ENCODE peak calls at places on chromosomes 3 and 15, in seven cellular contexts. One of them, this sample, is unnamed.
A peak's percentile ranks its signal among the peaks of the same experiment; 100 is the strongest.

GRCh38 chr3:197508924-197509775 is 46.6 kb downstream of the BDH1 start:
- DNase-seq in SW480: no peak
- DNase-seq in anterior cingulate cortex: peak; percentile 74
- DNase-seq in right cardiac atrium: no peak
- DNase-seq in colonic mucosa: no peak
- DNase-seq in stimulated activated CD4-positive, alpha-beta T cell treated with anti-CD3 and anti-CD28 coated beads, Interleukin-4, amount 100 ng/mL, for 1 hour: no peak
- DNase-seq in GM23338: no peak
- DNase-seq in this sample: no peak

GRCh38 chr15:25245801-25246622 is 192.8 kb downstream of the UBE3A start:
- DNase-seq in right cardiac atrium: peak; percentile 11
- DNase-seq in SW480: no peak
- DNase-seq in stimulated activated CD4-positive, alpha-beta T cell treated with anti-CD3 and anti-CD28 coated beads, Interleukin-4, amount 100 ng/mL, for 1 hour: no peak
- DNase-seq in colonic mucosa: peak; percentile 12
- DNase-seq in anterior cingulate cortex: no peak
- DNase-seq in GM23338: no peak
- DNase-seq in this sample: peak; percentile 3

GRCh38 chr3:122519693-122520092 is 5.0 kb upstream of the KPNA1 start:
- DNase-seq in stimulated activated CD4-positive, alpha-beta T cell treated with anti-CD3 and anti-CD28 coated beads, Interleukin-4, amount 100 ng/mL, for 1 hour: no peak
- DNase-seq in right cardiac atrium: no peak
- DNase-seq in SW480: no peak
- DNase-seq in GM23338: no peak
- DNase-seq in colonic mucosa: no peak
- DNase-seq in anterior cingulate cortex: no peak
- DNase-seq in this sample: no peak

GRCh38 chr3:88142094-88142624 is 7.6 kb upstream of the C3orf38 start:
- DNase-seq in right cardiac atrium: no peak
- DNase-seq in anterior cingulate cortex: no peak
- DNase-seq in colonic mucosa: no peak
- DNase-seq in GM23338: no peak
- DNase-seq in SW480: no peak
- DNase-seq in stimulated activated CD4-positive, alpha-beta T cell treated with anti-CD3 and anti-CD28 coated beads, Interleukin-4, amount 100 ng/mL, for 1 hour: no peak
- DNase-seq in this sample: no peak

GRCh38 chr15:75723847-75724660 is 11.4 kb upstream of the CSPG4 start:
- DNase-seq in GM23338: peak; percentile 45
- DNase-seq in colonic mucosa: peak; percentile 88
- DNase-seq in stimulated activated CD4-positive, alpha-beta T cell treated with anti-CD3 and anti-CD28 coated beads, Interleukin-4, amount 100 ng/mL, for 1 hour: peak; percentile 13
- DNase-seq in SW480: peak; percentile 43
- DNase-seq in anterior cingulate cortex: peak; percentile 68
- DNase-seq in right cardiac atrium: peak; percentile 97
- DNase-seq in this sample: peak; percentile 80

GRCh38 chr3:125115640-125116039 is 59.8 kb upstream of the HEG1 start:
- DNase-seq in GM23338: no peak
- DNase-seq in anterior cingulate cortex: no peak
- DNase-seq in right cardiac atrium: peak; percentile 70
- DNase-seq in SW480: no peak
- DNase-seq in stimulated activated CD4-positive, alpha-beta T cell treated with anti-CD3 and anti-CD28 coated beads, Interleukin-4, amount 100 ng/mL, for 1 hour: no peak
- DNase-seq in colonic mucosa: no peak
- DNase-seq in this sample: no peak

GRCh38 chr15:30036304-30036703 is 46.5 kb upstream of the GOLGA8J start:
- DNase-seq in SW480: no peak
- DNase-seq in anterior cingulate cortex: peak; percentile 20
- DNase-seq in GM23338: peak; percentile 11
- DNase-seq in right cardiac atrium: no peak
- DNase-seq in colonic mucosa: no peak
- DNase-seq in stimulated activated CD4-positive, alpha-beta T cell treated with anti-CD3 and anti-CD28 coated beads, Interleukin-4, amount 100 ng/mL, for 1 hour: no peak
- DNase-seq in this sample: no peak

GRCh38 chr3:40116478-40117162 is 192.9 kb upstream of the EIF1B start:
- DNase-seq in anterior cingulate cortex: no peak
- DNase-seq in SW480: no peak
- DNase-seq in colonic mucosa: no peak
- DNase-seq in stimulated activated CD4-positive, alpha-beta T cell treated with anti-CD3 and anti-CD28 coated beads, Interleukin-4, amount 100 ng/mL, for 1 hour: no peak
- DNase-seq in GM23338: no peak
- DNase-seq in right cardiac atrium: no peak
- DNase-seq in this sample: no peak

GRCh38 chr15:48842501-48842900 is 31.6 kb upstream of the CEP152 start:
- DNase-seq in stimulated activated CD4-positive, alpha-beta T cell treated with anti-CD3 and anti-CD28 coated beads, Interleukin-4, amount 100 ng/mL, for 1 hour: no peak
- DNase-seq in GM23338: no peak
- DNase-seq in anterior cingulate cortex: no peak
- DNase-seq in right cardiac atrium: no peak
- DNase-seq in colonic mucosa: no peak
- DNase-seq in SW480: no peak
- DNase-seq in this sample: no peak

GRCh38 chr3:173411288-173412064 is 13.9 kb downstream of the NLGN1 start:
- DNase-seq in GM23338: peak; percentile 37
- DNase-seq in right cardiac atrium: no peak
- DNase-seq in stimulated activated CD4-positive, alpha-beta T cell treated with anti-CD3 and anti-CD28 coated beads, Interleukin-4, amount 100 ng/mL, for 1 hour: no peak
- DNase-seq in anterior cingulate cortex: peak; percentile 44
- DNase-seq in colonic mucosa: peak; percentile 18
- DNase-seq in SW480: peak; percentile 27
- DNase-seq in this sample: no peak

GRCh38 chr3:78050276-78051080 is 1010.6 kb downstream of the ROBO2 start:
- DNase-seq in GM23338: no peak
- DNase-seq in right cardiac atrium: no peak
- DNase-seq in stimulated activated CD4-positive, alpha-beta T cell treated with anti-CD3 and anti-CD28 coated beads, Interleukin-4, amount 100 ng/mL, for 1 hour: no peak
- DNase-seq in colonic mucosa: no peak
- DNase-seq in SW480: no peak
- DNase-seq in anterior cingulate cortex: no peak
- DNase-seq in this sample: no peak

GRCh38 chr15:58558777-58559176 is 127.0 kb downstream of the LIPC start:
- DNase-seq in colonic mucosa: no peak
- DNase-seq in anterior cingulate cortex: no peak
- DNase-seq in stimulated activated CD4-positive, alpha-beta T cell treated with anti-CD3 and anti-CD28 coated beads, Interleukin-4, amount 100 ng/mL, for 1 hour: no peak
- DNase-seq in right cardiac atrium: no peak
- DNase-seq in SW480: no peak
- DNase-seq in GM23338: no peak
- DNase-seq in this sample: no peak

GRCh38 chr3:111668912-111669488 is 73.9 kb upstream of the ZBED2 start:
- DNase-seq in SW480: peak; percentile 85
- DNase-seq in stimulated activated CD4-positive, alpha-beta T cell treated with anti-CD3 and anti-CD28 coated beads, Interleukin-4, amount 100 ng/mL, for 1 hour: no peak
- DNase-seq in right cardiac atrium: no peak
- DNase-seq in GM23338: peak; percentile 84
- DNase-seq in anterior cingulate cortex: peak; percentile 39
- DNase-seq in colonic mucosa: no peak
- DNase-seq in this sample: no peak

GRCh38 chr15:28885630-28886430 is at the start of gene APBA2:
- DNase-seq in SW480: no peak
- DNase-seq in GM23338: peak; percentile 77
- DNase-seq in colonic mucosa: no peak
- DNase-seq in stimulated activated CD4-positive, alpha-beta T cell treated with anti-CD3 and anti-CD28 coated beads, Interleukin-4, amount 100 ng/mL, for 1 hour: peak; percentile 57
- DNase-seq in anterior cingulate cortex: no peak
- DNase-seq in right cardiac atrium: peak; percentile 69
- DNase-seq in this sample: no peak

GRCh38 chr3:183253961-183254815 is 1.1 kb downstream of the B3GNT5 start:
- DNase-seq in stimulated activated CD4-positive, alpha-beta T cell treated with anti-CD3 and anti-CD28 coated beads, Interleukin-4, amount 100 ng/mL, for 1 hour: peak; percentile 35
- DNase-seq in colonic mucosa: peak; percentile 40
- DNase-seq in anterior cingulate cortex: no peak
- DNase-seq in GM23338: peak; percentile 74
- DNase-seq in right cardiac atrium: peak; percentile 74
- DNase-seq in SW480: peak; percentile 55
- DNase-seq in this sample: peak; percentile 56

GRCh38 chr3:52721002-52721741 is 15.3 kb downstream of the SPCS1 start:
- DNase-seq in colonic mucosa: no peak
- DNase-seq in stimulated activated CD4-positive, alpha-beta T cell treated with anti-CD3 and anti-CD28 coated beads, Interleukin-4, amount 100 ng/mL, for 1 hour: no peak
- DNase-seq in right cardiac atrium: no peak
- DNase-seq in anterior cingulate cortex: peak; percentile 33
- DNase-seq in SW480: no peak
- DNase-seq in GM23338: no peak
- DNase-seq in this sample: no peak

GRCh38 chr15:67998599-67999122 is 55.5 kb upstream of the PIAS1 start:
- DNase-seq in SW480: no peak
- DNase-seq in stimulated activated CD4-positive, alpha-beta T cell treated with anti-CD3 and anti-CD28 coated beads, Interleukin-4, amount 100 ng/mL, for 1 hour: no peak
- DNase-seq in anterior cingulate cortex: no peak
- DNase-seq in colonic mucosa: peak; percentile 81
- DNase-seq in right cardiac atrium: no peak
- DNase-seq in GM23338: no peak
- DNase-seq in this sample: peak; percentile 11

GRCh38 chr15:43235536-43235935 is 14.7 kb upstream of the EPB42 start:
- DNase-seq in anterior cingulate cortex: no peak
- DNase-seq in SW480: no peak
- DNase-seq in stimulated activated CD4-positive, alpha-beta T cell treated with anti-CD3 and anti-CD28 coated beads, Interleukin-4, amount 100 ng/mL, for 1 hour: no peak
- DNase-seq in GM23338: no peak
- DNase-seq in right cardiac atrium: no peak
- DNase-seq in colonic mucosa: no peak
- DNase-seq in this sample: no peak

GRCh38 chr3:105367406-105368213 is 901 bp downstream of the ALCAM start:
- DNase-seq in GM23338: peak; percentile 66
- DNase-seq in colonic mucosa: peak; percentile 84
- DNase-seq in stimulated activated CD4-positive, alpha-beta T cell treated with anti-CD3 and anti-CD28 coated beads, Interleukin-4, amount 100 ng/mL, for 1 hour: peak; percentile 64
- DNase-seq in SW480: peak; percentile 37
- DNase-seq in anterior cingulate cortex: peak; percentile 76
- DNase-seq in right cardiac atrium: peak; percentile 82
- DNase-seq in this sample: peak; percentile 61

GRCh38 chr15:66703540-66703941 is 1.5 kb downstream of the SMAD6 start:
- DNase-seq in GM23338: peak; percentile 35
- DNase-seq in right cardiac atrium: peak; percentile 76
- DNase-seq in anterior cingulate cortex: no peak
- DNase-seq in stimulated activated CD4-positive, alpha-beta T cell treated with anti-CD3 and anti-CD28 coated beads, Interleukin-4, amount 100 ng/mL, for 1 hour: peak; percentile 16
- DNase-seq in colonic mucosa: peak; percentile 36
- DNase-seq in SW480: peak; percentile 28
- DNase-seq in this sample: peak; percentile 23

GRCh38 chr3:12750658-12751071 is 8.4 kb downstream of the TMEM40 start:
- DNase-seq in GM23338: no peak
- DNase-seq in stimulated activated CD4-positive, alpha-beta T cell treated with anti-CD3 and anti-CD28 coated beads, Interleukin-4, amount 100 ng/mL, for 1 hour: peak; percentile 7
- DNase-seq in right cardiac atrium: no peak
- DNase-seq in anterior cingulate cortex: no peak
- DNase-seq in colonic mucosa: no peak
- DNase-seq in SW480: no peak
- DNase-seq in this sample: no peak

GRCh38 chr3:132735589-132735988 is 13.4 kb upstream of the NPHP3 start:
- DNase-seq in SW480: no peak
- DNase-seq in anterior cingulate cortex: no peak
- DNase-seq in colonic mucosa: no peak
- DNase-seq in stimulated activated CD4-positive, alpha-beta T cell treated with anti-CD3 and anti-CD28 coated beads, Interleukin-4, amount 100 ng/mL, for 1 hour: no peak
- DNase-seq in right cardiac atrium: no peak
- DNase-seq in GM23338: no peak
- DNase-seq in this sample: no peak

GRCh38 chr3:181311186-181311585 is 321.6 kb upstream of the DNAJC19 start:
- DNase-seq in SW480: no peak
- DNase-seq in GM23338: no peak
- DNase-seq in right cardiac atrium: no peak
- DNase-seq in colonic mucosa: no peak
- DNase-seq in anterior cingulate cortex: no peak
- DNase-seq in stimulated activated CD4-positive, alpha-beta T cell treated with anti-CD3 and anti-CD28 coated beads, Interleukin-4, amount 100 ng/mL, for 1 hour: no peak
- DNase-seq in this sample: no peak

GRCh38 chr3:64214002-64214696 is 11.1 kb downstream of the PRICKLE2 start:
- DNase-seq in GM23338: no peak
- DNase-seq in SW480: peak; percentile 42
- DNase-seq in stimulated activated CD4-positive, alpha-beta T cell treated with anti-CD3 and anti-CD28 coated beads, Interleukin-4, amount 100 ng/mL, for 1 hour: no peak
- DNase-seq in colonic mucosa: peak; percentile 59
- DNase-seq in right cardiac atrium: peak; percentile 96
- DNase-seq in anterior cingulate cortex: no peak
- DNase-seq in this sample: no peak

GRCh38 chr3:15645740-15646490 is 44.4 kb downstream of the BTD start:
- DNase-seq in stimulated activated CD4-positive, alpha-beta T cell treated with anti-CD3 and anti-CD28 coated beads, Interleukin-4, amount 100 ng/mL, for 1 hour: no peak
- DNase-seq in colonic mucosa: no peak
- DNase-seq in SW480: peak; percentile 88
- DNase-seq in GM23338: no peak
- DNase-seq in right cardiac atrium: peak; percentile 34
- DNase-seq in anterior cingulate cortex: no peak
- DNase-seq in this sample: no peak

GRCh38 chr15:71329509-71330260 is 214.4 kb downstream of the THSD4 start:
- DNase-seq in colonic mucosa: peak; percentile 76
- DNase-seq in anterior cingulate cortex: no peak
- DNase-seq in right cardiac atrium: no peak
- DNase-seq in stimulated activated CD4-positive, alpha-beta T cell treated with anti-CD3 and anti-CD28 coated beads, Interleukin-4, amount 100 ng/mL, for 1 hour: no peak
- DNase-seq in GM23338: no peak
- DNase-seq in SW480: peak; percentile 69
- DNase-seq in this sample: no peak

GRCh38 chr3:187186801-187187421 is 10.4 kb upstream of the RTP1 start:
- DNase-seq in SW480: no peak
- DNase-seq in colonic mucosa: peak; percentile 22
- DNase-seq in stimulated activated CD4-positive, alpha-beta T cell treated with anti-CD3 and anti-CD28 coated beads, Interleukin-4, amount 100 ng/mL, for 1 hour: no peak
- DNase-seq in GM23338: no peak
- DNase-seq in right cardiac atrium: peak; percentile 77
- DNase-seq in anterior cingulate cortex: no peak
- DNase-seq in this sample: peak; percentile 11

GRCh38 chr15:43293402-43293801 is 26.7 kb upstream of the TGM5 start:
- DNase-seq in GM23338: peak; percentile 91
- DNase-seq in SW480: no peak
- DNase-seq in anterior cingulate cortex: no peak
- DNase-seq in colonic mucosa: no peak
- DNase-seq in stimulated activated CD4-positive, alpha-beta T cell treated with anti-CD3 and anti-CD28 coated beads, Interleukin-4, amount 100 ng/mL, for 1 hour: no peak
- DNase-seq in right cardiac atrium: no peak
- DNase-seq in this sample: no peak

GRCh38 chr15:81895723-81896122 is 150.1 kb downstream of the MEX3B start:
- DNase-seq in colonic mucosa: no peak
- DNase-seq in anterior cingulate cortex: no peak
- DNase-seq in SW480: no peak
- DNase-seq in stimulated activated CD4-positive, alpha-beta T cell treated with anti-CD3 and anti-CD28 coated beads, Interleukin-4, amount 100 ng/mL, for 1 hour: no peak
- DNase-seq in right cardiac atrium: no peak
- DNase-seq in GM23338: no peak
- DNase-seq in this sample: no peak

GRCh38 chr3:170692720-170693119 is 106.8 kb upstream of the SLC7A14 start:
- DNase-seq in stimulated activated CD4-positive, alpha-beta T cell treated with anti-CD3 and anti-CD28 coated beads, Interleukin-4, amount 100 ng/mL, for 1 hour: no peak
- DNase-seq in GM23338: no peak
- DNase-seq in right cardiac atrium: no peak
- DNase-seq in anterior cingulate cortex: no peak
- DNase-seq in colonic mucosa: no peak
- DNase-seq in SW480: peak; percentile 14
- DNase-seq in this sample: no peak

GRCh38 chr15:95528920-95529319 is 801.6 kb upstream of the NR2F2 start:
- DNase-seq in stimulated activated CD4-positive, alpha-beta T cell treated with anti-CD3 and anti-CD28 coated beads, Interleukin-4, amount 100 ng/mL, for 1 hour: no peak
- DNase-seq in SW480: no peak
- DNase-seq in anterior cingulate cortex: no peak
- DNase-seq in colonic mucosa: no peak
- DNase-seq in right cardiac atrium: no peak
- DNase-seq in GM23338: no peak
- DNase-seq in this sample: no peak